ENCODE peak calls at places on chromosomes 1 and 21, in eight cellular contexts. M is fibroblast of mammary gland; E is T-helper 17 cell; A is heart right ventricle; W is SHP77; U is activated naive CD4-positive, alpha-beta T cell treated with anti-CD3 and anti-CD28 coated beads, Interleukin-2, amount 10 ng/mL, durations not matched to agents 7 days and 5 days; X is fibroblast of gingiva; G is COR-L47. F is an unnamed sample.

GRCh38 chr1:203626910-203627246 is 246 bp downstream of the ATP2B4 start:
- DNase-seq in M (no peak), E (no peak), A (no peak), W (no peak), U (no peak), X (no peak), G (peak), F (no peak)

GRCh38 chr1:184596950-184597651 is 157.6 kb downstream of the EDEM3 start:
- DNase-seq in M (no peak), E (no peak), A (no peak), W (no peak), U (no peak), X (no peak), G (no peak), F (no peak)

GRCh38 chr1:22665752-22666151 is 12.7 kb downstream of the C1QB start:
- DNase-seq in M (peak), E (no peak), A (no peak), W (peak), U (no peak), X (no peak), G (peak), F (no peak)

GRCh38 chr1:151799179-151800022 is 5.8 kb downstream of the LINGO4 start:
- DNase-seq in M (peak), E (no peak), A (no peak), W (no peak), U (no peak), X (no peak), G (no peak), F (no peak)

GRCh38 chr1:234619794-234620247 is 9.8 kb upstream of the IRF2BP2 start:
- DNase-seq in M (no peak), E (no peak), A (no peak), W (no peak), U (no peak), X (peak), G (peak), F (no peak)

GRCh38 chr1:23422313-23422877 is 2.2 kb downstream of the TCEA3 start:
- DNase-seq in M (peak), E (no peak), A (peak), W (peak), U (peak), X (peak), G (no peak), F (peak)

GRCh38 chr1:81042225-81042624 is 758.5 kb upstream of the ADGRL2 start:
- DNase-seq in M (no peak), E (no peak), A (no peak), W (no peak), U (no peak), X (no peak), G (no peak), F (no peak)

GRCh38 chr1:232012773-232013386 is 386.3 kb downstream of the DISC1 start:
- DNase-seq in M (peak), E (no peak), A (peak), W (peak), U (no peak), X (peak), G (peak), F (no peak)

GRCh38 chr1:43979528-43980254 is 681 bp downstream of the B4GALT2 start:
- DNase-seq in M (peak), E (no peak), A (peak), W (no peak), U (peak), X (peak), G (no peak), F (peak)

GRCh38 chr1:228077565-228078330 is 4.8 kb upstream of the ARF1 start:
- DNase-seq in M (no peak), E (no peak), A (no peak), W (no peak), U (peak), X (no peak), G (no peak), F (no peak)

GRCh38 chr1:180231506-180232420 is 1.7 kb downstream of the LHX4 start:
- DNase-seq in M (peak), E (no peak), A (no peak), W (no peak), U (peak), X (peak), G (peak), F (no peak)

GRCh38 chr1:99849744-99850457 is at the start of gene AGL:
- DNase-seq in M (peak), E (peak), A (peak), W (peak), U (peak), X (peak), G (peak), F (peak)

GRCh38 chr1:205588691-205589445 is 42.9 kb downstream of the ELK4 start:
- DNase-seq in M (peak), E (no peak), A (no peak), W (no peak), U (no peak), X (peak), G (no peak), F (no peak)

GRCh38 chr1:31410871-31411270 is 2.1 kb upstream of the SERINC2 start:
- DNase-seq in M (peak), E (no peak), A (no peak), W (no peak), U (no peak), X (peak), G (no peak), F (no peak)

GRCh38 chr1:7613106-7613850 is 157.8 kb upstream of the VAMP3 start:
- DNase-seq in M (no peak), E (no peak), A (no peak), W (no peak), U (no peak), X (no peak), G (no peak), F (no peak)

GRCh38 chr1:3864884-3865283 is 7.6 kb downstream of the DFFB start:
- DNase-seq in M (no peak), E (no peak), A (no peak), W (no peak), U (no peak), X (no peak), G (no peak), F (no peak)

GRCh38 chr1:19081218-19081893 is 124.9 kb upstream of the IFFO2 start:
- DNase-seq in M (peak), E (no peak), A (no peak), W (no peak), U (no peak), X (peak), G (no peak), F (no peak)

GRCh38 chr1:166974647-166975345 is 544 bp downstream of the ILDR2 start:
- DNase-seq in M (no peak), E (no peak), A (no peak), W (no peak), U (peak), X (no peak), G (no peak), F (no peak)

GRCh38 chr1:76269175-76269574 is 194.6 kb downstream of the ST6GALNAC3 start:
- DNase-seq in M (peak), E (no peak), A (no peak), W (no peak), U (peak), X (peak), G (no peak), F (no peak)

GRCh38 chr1:48076017-48076416 is 78.8 kb upstream of the TRABD2B start:
- DNase-seq in M (no peak), E (no peak), A (no peak), W (no peak), U (no peak), X (no peak), G (no peak), F (no peak)

GRCh38 chr1:21313146-21313885 is 23.1 kb upstream of the ECE1 start:
- DNase-seq in M (peak), E (no peak), A (no peak), W (no peak), U (no peak), X (peak), G (no peak), F (no peak)

GRCh38 chr1:111204211-111204883 is 3.9 kb upstream of the DENND2D start:
- DNase-seq in M (no peak), E (peak), A (peak), W (no peak), U (peak), X (no peak), G (no peak), F (peak)

GRCh38 chr21:17602874-17603273 is 9.8 kb downstream of the BTG3 start:
- DNase-seq in M (peak), E (no peak), A (no peak), W (no peak), U (no peak), X (peak), G (no peak), F (no peak)

GRCh38 chr1:192809286-192810252 is 730 bp downstream of the RGS2 start:
- DNase-seq in M (peak), E (peak), A (peak), W (peak), U (peak), X (peak), G (peak), F (peak)